ENCODE peak calls at places on chromosomes 6 and 20, in four cellular contexts. M is right atrium auricular region; D is CD8-positive, alpha-beta memory T cell; U is CD8-positive, alpha-beta T cell. E is an unnamed sample. For H3K4me1, the result is how much of the 10 kb centered on the place peaks cover.

GRCh38 chr20:32773214-32773613 is 11.0 kb downstream of the DNMT3B start:
- DNase-seq in M (no peak), D (no peak), U (no peak), E (no peak)

GRCh38 chr6:13177617-13178506 is 150.5 kb downstream of the TBC1D7 start:
- DNase-seq in M (no peak), D (no peak), U (no peak), E (no peak)

GRCh38 chr6:81844686-81845085 is 92.2 kb upstream of the TENT5A start:
- DNase-seq in M (no peak), D (no peak), U (no peak), E (no peak)

GRCh38 chr20:39356913-39357312 is 394.8 kb downstream of the DHX35 start:
- DNase-seq in M (no peak), D (no peak), U (no peak), E (no peak)

GRCh38 chr6:166707045-166707444 is 80.0 kb upstream of the RPS6KA2 start:
- DNase-seq in M (no peak), D (no peak), U (no peak), E (peak)

GRCh38 chr20:1323256-1323655 is 5.7 kb downstream of the SDCBP2 start:
- DNase-seq in M (no peak), D (no peak), U (no peak), E (no peak)

GRCh38 chr20:58148891-58149290 is 79.6 kb downstream of the ANKRD60 start:
- DNase-seq in M (no peak), D (no peak), U (no peak), E (no peak)

GRCh38 chr6:153003294-153003645 is 761 bp upstream of the MTRF1L start:
- DNase-seq in M (no peak), D (no peak), U (no peak), E (no peak)

GRCh38 chr6:159169557-159170332 is 545 bp downstream of the FNDC1 start:
- DNase-seq in M (no peak), D (no peak), U (no peak), E (no peak)

GRCh38 chr6:34522740-34523139 is 33.4 kb downstream of the SPDEF start:
- DNase-seq in M (no peak), D (no peak), U (no peak), E (no peak)

GRCh38 chr6:144778773-144779531 is 493.8 kb downstream of the UTRN start:
- DNase-seq in M (no peak), D (no peak), U (no peak), E (no peak)

GRCh38 chr6:21996425-21997207 is 300.2 kb downstream of the PRL start:
- DNase-seq in M (no peak), D (no peak), U (no peak), E (no peak)

GRCh38 chr6:13063300-13063918 is 264.9 kb downstream of the TBC1D7 start:
- DNase-seq in M (no peak), D (no peak), U (no peak), E (no peak)

GRCh38 chr20:56359212-56360132 is 698 bp downstream of the FAM210B start:
- DNase-seq in M (peak), D (no peak), U (no peak), E (peak)

GRCh38 chr6:14068133-14068532 is 49.4 kb upstream of the CD83 start:
- DNase-seq in M (no peak), D (no peak), U (no peak), E (no peak)

GRCh38 chr6:166934174-166934573 is 22.2 kb downstream of the RNASET2 start:
- DNase-seq in M (no peak), D (no peak), U (no peak), E (no peak)

GRCh38 chr6:30752164-30752927 is 8.0 kb upstream of the IER3 start:
- DNase-seq in M (peak), D (no peak), U (no peak), E (peak)

GRCh38 chr6:109059591-109060021 is 35.0 kb downstream of the SESN1 start:
- DNase-seq in M (no peak), D (no peak), U (no peak), E (no peak)

GRCh38 chr6:2101213-2101612 is 144.2 kb downstream of the GMDS start:
- DNase-seq in M (no peak), D (no peak), U (no peak), E (no peak)

GRCh38 chr6:127893541-127893940 is 7.3 kb downstream of the THEMIS start:
- DNase-seq in M (no peak), D (no peak), U (no peak), E (no peak)

GRCh38 chr6:27255866-27256265 is 8.4 kb downstream of the PRSS16 start:
- DNase-seq in M (no peak), D (no peak), U (no peak), E (no peak)

GRCh38 chr6:2503816-2504494 is 246.8 kb downstream of the MYLK4 start:
- DNase-seq in M (no peak), D (no peak), U (no peak), E (no peak)

GRCh38 chr6:130933712-130934200 is 106.5 kb downstream of the SMLR1 start:
- DNase-seq in M (no peak), D (no peak), U (no peak), E (no peak)

GRCh38 chr6:32087574-32088486 is 21.3 kb downstream of the TNXB start:
- DNase-seq in M (peak), D (peak), U (peak), E (peak)

GRCh38 chr20:33702861-33703260 is 16.7 kb upstream of the E2F1 start:
- DNase-seq in M (no peak), D (no peak), U (no peak), E (no peak)

GRCh38 chr6:14520536-14520935 is 403.0 kb downstream of the CD83 start:
- DNase-seq in M (no peak), D (no peak), U (no peak), E (no peak)

GRCh38 chr6:143901885-143902708 is 37.8 kb downstream of the ZC2HC1B start:
- DNase-seq in M (no peak), D (no peak), U (no peak), E (no peak)

GRCh38 chr6:97669191-97669651 is 386.2 kb upstream of the MMS22L start:
- DNase-seq in M (no peak), D (no peak), U (no peak), E (no peak)

GRCh38 chr6:161462148-161462547 is 188.3 kb upstream of the AGPAT4 start:
- DNase-seq in M (no peak), D (no peak), U (no peak), E (no peak)

GRCh38 chr6:15341311-15341710 is 95.4 kb downstream of the JARID2 start:
- DNase-seq in M (no peak), D (no peak), U (no peak), E (no peak)

GRCh38 chr20:13037727-13038126 is 29.0 kb downstream of the SPTLC3 start:
- DNase-seq in M (no peak), D (no peak), U (no peak), E (no peak)

GRCh38 chr20:50146732-50147662 is 6.5 kb downstream of the PEDS1 start:
- DNase-seq in M (peak), D (peak), U (peak), E (peak)

GRCh38 chr6:85458184-85458583 is 8.3 kb downstream of the NT5E start:
- DNase-seq in M (no peak), D (no peak), U (no peak), E (no peak)

GRCh38 chr6:85456782-85457181 is 6.9 kb downstream of the NT5E start:
- DNase-seq in M (no peak), D (no peak), U (no peak), E (no peak)

GRCh38 chr6:85459224-85459901 is 9.5 kb downstream of the NT5E start:
- DNase-seq in M (no peak), D (no peak), U (no peak), E (no peak)

GRCh38 chr6:85460154-85460950 is 10.5 kb downstream of the NT5E start:
- DNase-seq in M (no peak), D (no peak), U (no peak), E (no peak)

DNA sequence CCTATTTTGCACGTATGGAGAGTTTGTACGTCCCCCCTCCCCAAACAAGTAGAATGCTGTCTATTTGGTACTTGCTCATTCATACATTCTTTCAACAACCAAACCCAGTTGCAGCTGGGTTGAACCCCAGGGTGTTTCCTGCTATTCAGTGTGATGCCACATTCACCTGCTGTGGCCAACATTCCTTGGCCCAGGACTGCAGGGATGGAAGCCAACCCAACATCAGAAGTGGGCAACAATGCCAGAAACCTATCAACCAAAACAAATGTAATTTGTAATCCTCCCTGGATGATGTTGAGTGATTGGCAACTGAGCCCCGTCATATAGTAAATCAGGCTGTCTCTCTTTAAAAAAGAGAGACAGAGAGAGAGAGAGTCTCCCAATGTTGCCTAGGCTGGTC is 8.9 kb downstream of the NT5E start:
- DNase-seq in M (no peak), D (no peak), U (no peak), E (no peak)
- H3K4me1 ChIP-seq in M (under half), D (under half), U (half or more), E (under half)

DNA sequence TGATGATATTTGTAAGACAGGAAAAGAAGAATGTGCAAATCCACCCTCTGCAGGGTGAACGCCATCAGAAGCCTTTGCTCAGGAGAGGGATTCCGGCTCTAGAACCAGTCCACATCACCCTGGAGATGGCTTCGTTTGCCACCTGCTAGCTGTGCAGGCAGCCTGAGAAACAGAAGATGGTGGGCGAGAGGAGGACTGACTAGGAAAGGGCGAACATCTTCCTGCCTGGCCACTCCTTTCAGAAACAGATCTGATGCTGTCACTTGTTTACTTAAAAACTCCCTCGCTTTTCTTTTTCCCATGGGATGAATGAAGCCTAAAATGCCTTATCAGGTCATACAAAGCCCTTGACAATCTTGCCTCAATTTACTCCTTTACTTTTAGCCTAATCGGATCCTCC is 1.2 kb downstream of the PTPRA start:
- DNase-seq in M (no peak), D (no peak), U (no peak), E (no peak)
- H3K27ac ChIP-seq in M (no peak), D (peak), U (peak), E (no peak)

DNA sequence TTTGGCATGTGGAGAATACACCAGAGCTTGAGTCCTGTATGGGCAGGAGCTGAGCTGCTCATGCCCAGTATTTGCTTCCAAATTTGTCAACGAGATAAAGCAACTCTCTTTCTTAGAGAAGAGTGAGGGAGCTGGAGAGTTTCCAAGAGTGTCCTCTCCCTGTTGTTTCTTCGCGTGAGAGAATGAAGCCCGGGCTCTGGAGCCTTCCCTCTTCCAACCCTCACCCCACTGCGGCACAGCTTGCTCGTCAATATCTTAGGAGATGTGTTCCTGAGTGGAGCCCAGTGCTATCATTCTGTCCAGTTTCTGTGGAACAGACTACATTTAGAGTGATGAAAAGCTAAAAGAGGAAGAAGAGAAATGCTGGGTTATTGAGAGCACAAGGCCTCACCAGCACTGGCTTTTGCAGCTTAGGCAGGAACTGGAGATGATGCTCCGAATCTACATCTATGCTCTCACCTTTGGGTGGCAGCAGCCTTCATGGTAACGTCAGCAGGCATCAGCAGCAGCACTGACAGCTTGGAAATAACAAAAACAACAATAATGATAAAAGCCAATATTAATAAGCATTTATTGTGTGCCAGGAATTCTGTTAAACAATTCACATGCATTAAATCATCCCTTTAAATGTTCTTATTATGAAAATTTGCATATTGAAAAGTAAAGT is 66.5 kb upstream of the TFB1M start:
- DNase-seq in M (no peak), D (no peak), U (no peak), E (no peak)
- H3K4me1 ChIP-seq in M (under half), D (under half), U (under half), E (under half)

DNA sequence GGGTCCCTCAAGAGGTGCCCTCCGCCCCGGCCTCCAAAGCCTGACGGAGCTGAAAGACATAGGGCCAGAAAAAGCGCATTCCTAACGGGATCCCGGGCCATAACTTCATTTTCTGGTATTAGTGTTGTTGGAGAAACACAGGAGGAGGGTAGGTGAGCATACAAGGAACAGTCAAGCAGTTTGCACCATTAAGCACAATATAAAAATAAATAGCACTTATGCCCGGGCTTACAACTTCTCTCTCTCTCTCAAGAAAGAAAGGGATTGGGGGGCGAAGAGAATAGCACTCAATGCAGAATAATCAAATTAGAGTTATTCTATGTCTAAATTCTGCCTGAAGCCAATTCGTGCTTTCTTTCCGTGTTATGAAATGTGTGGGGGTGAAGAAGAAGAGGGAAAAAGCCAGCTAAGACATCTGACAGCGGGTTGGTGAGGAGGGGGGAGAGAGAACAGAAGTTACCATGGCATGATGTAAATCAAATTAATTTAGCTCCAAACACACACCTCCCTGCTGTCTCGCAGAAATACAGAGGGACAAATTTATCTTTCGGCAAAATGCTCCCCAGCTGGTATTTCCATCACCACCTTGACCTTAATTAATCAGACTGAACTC is 493 bp upstream of the METTL24 start:
- DNase-seq in M (no peak), D (no peak), U (no peak), E (no peak)
- H3K27ac ChIP-seq in M (peak), D (no peak), U (no peak), E (peak)

DNA sequence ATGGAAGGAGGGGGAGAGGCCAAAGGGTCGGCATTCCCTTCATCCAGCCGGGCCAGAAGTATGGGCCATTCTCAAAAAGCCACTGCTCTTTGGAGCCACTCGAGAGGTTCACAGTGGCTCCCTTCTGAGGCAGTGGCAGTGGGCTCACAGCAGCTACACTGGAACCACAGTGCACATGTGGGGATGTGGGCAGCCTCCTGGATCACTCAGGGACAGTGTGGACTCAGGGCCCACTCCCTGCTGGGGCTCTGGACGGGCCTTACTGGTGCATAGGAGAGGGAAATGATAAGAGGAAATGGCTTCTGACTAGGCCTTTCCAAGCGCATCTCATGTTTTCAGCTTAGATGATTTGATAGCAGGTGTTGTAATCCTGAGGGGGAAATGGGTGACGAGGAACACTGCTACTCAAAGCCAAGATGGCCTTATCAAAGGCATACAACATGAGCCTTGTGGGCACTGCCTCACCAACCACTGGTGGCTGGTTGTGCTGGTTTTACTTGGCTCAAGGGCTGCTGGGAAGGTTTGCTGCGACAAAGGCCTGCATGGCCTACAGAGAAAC is 44.0 kb downstream of the PANK2 start:
- DNase-seq in M (no peak), D (no peak), U (no peak), E (no peak)
- H3K4me1 ChIP-seq in M (under half), D (under half), U (under half), E (under half)

GRCh38 chr6:125866433-125866832 is 75.7 kb downstream of the NCOA7 start:
- DNase-seq in M (no peak), D (no peak), U (no peak), E (no peak)

GRCh38 chr6:125869427-125869826 is 78.7 kb downstream of the NCOA7 start:
- DNase-seq in M (no peak), D (no peak), U (no peak), E (no peak)

GRCh38 chr6:125868996-125869395 is 78.2 kb downstream of the NCOA7 start:
- DNase-seq in M (no peak), D (no peak), U (no peak), E (no peak)

GRCh38 chr6:125867483-125867935 is 76.7 kb downstream of the NCOA7 start:
- DNase-seq in M (no peak), D (no peak), U (no peak), E (peak)

GRCh38 chr6:125868252-125868651 is 77.5 kb downstream of the NCOA7 start:
- DNase-seq in M (no peak), D (no peak), U (no peak), E (no peak)
- H3K27ac ChIP-seq in M (peak), D (no peak), U (no peak), E (no peak)